ENCODE peak calls at places on chromosomes 12 and 14, in four cellular contexts. W is fibroblast of lung, F is psoas muscle, L is mammary epithelial cell. Q is an unnamed sample.

GRCh38 chr12:32870716-32871115 is 25.9 kb downstream of the PKP2 start:
- DNase-seq in W (no peak), F (no peak), L (no peak), Q (no peak)

GRCh38 chr14:99757331-99758070 is 35.7 kb upstream of the EML1 start:
- DNase-seq in W (peak; percentile 99), F (no peak), L (peak; percentile 95), Q (peak; percentile 98)

GRCh38 chr12:98345308-98345876 is 170.0 kb upstream of the TMPO start:
- DNase-seq in W (no peak), F (no peak), L (peak; percentile 32), Q (no peak)

GRCh38 chr12:17810399-17810798 is 279.6 kb downstream of the RERGL start:
- DNase-seq in W (no peak), F (no peak), L (no peak), Q (no peak)

GRCh38 chr14:101128478-101129450 is 225.2 kb upstream of the RTL1 start:
- DNase-seq in W (no peak), F (peak; percentile 31), L (no peak), Q (no peak)

GRCh38 chr14:95477411-95478089 is 38.9 kb downstream of the SYNE3 start:
- DNase-seq in W (no peak), F (peak; percentile 41), L (no peak), Q (peak; percentile 11)

GRCh38 chr14:72907886-72908285 is 14.0 kb upstream of the DPF3 start:
- DNase-seq in W (peak; percentile 81), F (no peak), L (peak; percentile 64), Q (peak; percentile 69)

GRCh38 chr14:23828001-23828400 is 125.6 kb upstream of the DHRS4 start:
- DNase-seq in W (no peak), F (no peak), L (no peak), Q (no peak)

GRCh38 chr14:76133103-76133502 is 18.6 kb upstream of the GPATCH2L start:
- DNase-seq in W (peak; percentile 11), F (no peak), L (peak; percentile 21), Q (peak; percentile 56)

GRCh38 chr12:57475271-57476161 is 4.2 kb downstream of the ARHGAP9 start:
- DNase-seq in W (peak; percentile 26), F (no peak), L (no peak), Q (no peak)
- H3K27me3 ChIP-seq in W (peaks cover 59% of the 10 kb centered on the region), F (peaks cover 18% of the 10 kb centered on the region), L (peaks cover 20% of the 10 kb centered on the region), Q (peaks cover 57% of the 10 kb centered on the region)

DNA sequence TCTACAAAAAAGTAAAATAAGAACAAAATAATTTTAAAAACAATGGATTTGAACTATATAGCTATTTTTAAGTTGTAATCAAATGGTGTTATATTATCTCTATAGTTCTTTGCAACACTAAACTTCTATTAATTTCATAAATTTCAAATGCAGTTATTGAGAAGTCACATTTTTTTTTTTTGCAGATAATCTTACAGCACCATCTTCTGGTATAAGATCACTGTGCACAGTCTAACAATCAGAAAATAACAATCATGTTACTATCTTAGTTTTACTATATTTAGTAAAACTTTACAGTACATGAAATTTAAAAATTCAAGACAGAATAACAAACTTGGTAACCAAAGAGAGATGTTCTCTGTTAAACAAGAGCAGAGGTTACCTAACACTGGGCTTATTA is 40.6 kb downstream of the GXYLT1 start:
- DNase-seq in W (no peak), F (no peak), L (no peak), Q (no peak)
- TF ChIP-seq CTCF in W (peak; percentile 31), F (peak; percentile 15), L (no peak), Q (peak; percentile 55)

GRCh38 chr12:124279315-124279714 is 15.6 kb upstream of the RFLNA start:
- DNase-seq in W (no peak), F (no peak), L (no peak), Q (no peak)

GRCh38 chr12:124281309-124281708 is 13.6 kb upstream of the RFLNA start:
- DNase-seq in W (no peak), F (no peak), L (no peak), Q (no peak)

GRCh38 chr12:124278389-124279101 is 16.3 kb upstream of the RFLNA start:
- DNase-seq in W (no peak), F (no peak), L (no peak), Q (no peak)

GRCh38 chr12:124277394-124278222 is 17.3 kb upstream of the RFLNA start:
- DNase-seq in W (no peak), F (no peak), L (no peak), Q (no peak)

GRCh38 chr12:124279846-124280360 is 15.0 kb upstream of the RFLNA start:
- DNase-seq in W (no peak), F (no peak), L (no peak), Q (no peak)
- H3K27me3 ChIP-seq in W (peaks cover 12% of the 10 kb centered on the region), F (peaks cover 7% of the 10 kb centered on the region), L (no peaks in the 10 kb centered on the region), Q (peaks cover 100% of the 10 kb centered on the region)

DNA sequence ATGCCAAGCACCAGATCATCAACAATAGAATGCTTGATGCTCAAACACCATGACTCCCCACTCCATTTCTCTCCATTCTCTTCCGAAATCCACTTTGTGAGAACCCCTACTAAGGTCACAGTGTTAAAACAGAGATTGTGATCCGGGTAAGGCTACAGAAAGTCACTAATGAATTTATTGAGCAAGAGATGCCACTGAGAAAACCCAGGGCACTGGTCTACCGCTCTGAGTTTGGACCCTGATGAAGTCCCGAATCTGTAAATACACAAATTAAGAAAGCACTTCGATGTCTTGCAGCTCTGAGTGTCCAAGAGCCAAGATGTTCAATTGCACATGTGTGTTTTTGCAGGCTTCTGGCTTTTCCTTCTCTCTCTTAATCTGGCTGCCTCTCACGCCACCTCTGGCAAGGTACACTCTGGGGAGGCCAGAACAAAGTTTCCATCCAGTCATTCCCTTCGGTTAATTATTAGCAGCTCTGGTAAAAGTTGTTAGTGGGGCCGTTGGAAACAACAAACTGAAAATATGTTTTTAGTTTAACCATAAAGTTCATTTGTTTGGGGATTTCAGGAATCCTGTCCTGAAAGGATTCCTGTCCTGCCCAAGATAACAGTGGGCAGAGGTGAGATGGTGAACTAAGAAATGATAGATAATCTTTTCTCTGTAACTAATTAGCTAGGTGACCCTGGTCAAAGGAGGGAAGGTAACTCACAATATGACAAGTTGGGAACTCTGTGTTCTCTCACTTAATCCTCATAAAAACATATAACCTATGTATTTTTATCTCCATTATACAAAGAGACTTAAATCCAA is 75.4 kb downstream of the BTG1 start:
- DNase-seq in W (no peak), F (no peak), L (no peak), Q (no peak)
- TF ChIP-seq CTCF in W (no peak), F (no peak), L (no peak), Q (no peak)

DNA sequence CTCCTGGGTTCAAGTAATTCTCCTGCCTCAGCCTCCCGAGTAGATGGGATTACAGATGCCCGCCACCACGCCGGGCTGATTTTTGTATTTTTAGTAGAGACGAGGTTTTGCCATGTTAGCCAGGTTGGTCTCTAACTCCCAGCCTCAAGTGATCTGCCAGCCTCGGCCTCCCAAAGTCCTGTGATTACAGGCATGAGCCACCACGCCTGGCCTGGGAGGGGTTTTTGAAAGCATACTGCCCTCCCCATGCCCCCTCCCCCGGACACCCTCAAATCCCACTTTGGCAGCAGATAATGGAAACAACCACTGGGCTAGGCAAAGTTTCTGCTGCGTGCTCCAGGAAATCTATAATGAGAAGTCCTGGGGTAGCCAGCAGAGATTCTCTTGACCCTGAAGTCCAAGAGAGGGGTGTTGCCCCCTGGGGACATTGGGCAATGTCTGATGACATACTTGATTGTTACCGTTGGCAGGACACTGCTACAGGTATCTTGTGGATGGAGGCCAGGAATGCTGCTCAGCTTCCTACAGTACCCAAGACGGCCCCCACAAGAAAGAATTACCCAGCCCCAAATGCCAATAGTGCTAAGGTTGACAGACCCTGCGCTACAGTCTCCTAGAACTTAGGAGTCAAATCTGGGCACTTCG is 18.7 kb upstream of the FBXO21 start:
- DNase-seq in W (no peak), F (peak; percentile 15), L (no peak), Q (no peak)
- H3K27me3 ChIP-seq in W (no peaks in the 10 kb centered on the region), F (no peaks in the 10 kb centered on the region), L (peaks cover 2% of the 10 kb centered on the region), Q (peaks cover 15% of the 10 kb centered on the region)

Q was measured in PC-3.